ENCODE peak calls at places on chromosome 21, in eight cellular contexts. H is IMR-90, C is neural progenitor cell, M is osteocyte, J is GM13977, O is GM06990, Y is GM23338, W is endothelial cell. S is an unnamed sample.

GRCh38 chr21:36504067-36505058 is 24.4 kb upstream of the CLDN14 start:
- DNase-seq in H (peak; percentile 68), C (peak; percentile 55), M (no peak), J (peak; percentile 42), O (no peak), Y (peak; percentile 65), W (peak; percentile 57), S (peak; percentile 62)

GRCh38 chr21:41466024-41466820 is 40.2 kb downstream of the MX1 start:
- DNase-seq in H (no peak), C (no peak), M (no peak), J (no peak), O (no peak), Y (no peak), W (no peak), S (no peak)

GRCh38 chr21:15061284-15061683 is 3.5 kb downstream of the NRIP1 start:
- DNase-seq in H (no peak), C (no peak), M (no peak), J (no peak), O (no peak), Y (no peak), W (no peak), S (no peak)

GRCh38 chr21:20570824-20571232 is 427.4 kb upstream of the NCAM2 start:
- DNase-seq in H (no peak), C (peak; percentile 78), M (no peak), J (no peak), O (no peak), Y (peak; percentile 90), W (peak; percentile 5), S (no peak)

GRCh38 chr21:33096426-33096825 is 26.5 kb downstream of the OLIG1 start:
- DNase-seq in H (no peak), C (no peak), M (no peak), J (no peak), O (no peak), Y (no peak), W (no peak), S (no peak)

GRCh38 chr21:27168084-27168483 is 201.2 kb upstream of the ADAMTS5 start:
- DNase-seq in H (peak; percentile 51), C (no peak), M (no peak), J (no peak), O (no peak), Y (no peak), W (no peak), S (no peak)

GRCh38 chr21:36381841-36382589 is 3.2 kb upstream of the CHAF1B start:
- DNase-seq in H (peak; percentile 9), C (no peak), M (no peak), J (no peak), O (no peak), Y (no peak), W (no peak), S (no peak)

GRCh38 chr21:37484535-37485474 is 118.2 kb downstream of the DYRK1A start:
- DNase-seq in H (peak; percentile 20), C (no peak), M (no peak), J (no peak), O (no peak), Y (no peak), W (no peak), S (no peak)

GRCh38 chr21:32770514-32771133 is 931 bp downstream of the PAXBP1 start:
- DNase-seq in H (peak; percentile 8), C (no peak), M (no peak), J (no peak), O (peak; percentile 3), Y (no peak), W (no peak), S (no peak)

GRCh38 chr21:29258626-29259335 is 39.9 kb upstream of the BACH1 start:
- DNase-seq in H (peak; percentile 89), C (no peak), M (no peak), J (no peak), O (no peak), Y (no peak), W (no peak), S (no peak)

GRCh38 chr21:37208056-37208705 is 59.0 kb downstream of the VPS26C start:
- DNase-seq in H (no peak), C (no peak), M (peak; percentile 79), J (peak; percentile 77), O (peak; percentile 85), Y (no peak), W (no peak), S (peak; percentile 81)

GRCh38 chr21:27771938-27772505 is 805.1 kb upstream of the ADAMTS5 start:
- DNase-seq in H (no peak), C (no peak), M (no peak), J (no peak), O (no peak), Y (no peak), W (no peak), S (no peak)

GRCh38 chr21:16302851-16303282 is 573.1 kb downstream of the USP25 start:
- DNase-seq in H (peak; percentile 12), C (no peak), M (no peak), J (no peak), O (no peak), Y (no peak), W (no peak), S (no peak)

GRCh38 chr21:36347278-36347961 is 27.4 kb downstream of the MORC3 start:
- DNase-seq in H (peak; percentile 55), C (no peak), M (no peak), J (no peak), O (no peak), Y (no peak), W (no peak), S (no peak)

GRCh38 chr21:16563795-16564194 is 834.0 kb downstream of the USP25 start:
- DNase-seq in H (no peak), C (peak; percentile 72), M (no peak), J (no peak), O (no peak), Y (peak; percentile 84), W (no peak), S (no peak)

GRCh38 chr21:37005548-37006242 is 807 bp upstream of the RIPPLY3 start:
- DNase-seq in H (no peak), C (peak; percentile 58), M (no peak), J (no peak), O (no peak), Y (peak; percentile 77), W (no peak), S (no peak)

GRCh38 chr21:35738342-35738961 is 321.9 kb downstream of the SETD4 start:
- DNase-seq in H (peak; percentile 4), C (no peak), M (no peak), J (no peak), O (no peak), Y (no peak), W (no peak), S (no peak)

GRCh38 chr21:36663033-36663855 is 35.7 kb upstream of the SIM2 start:
- DNase-seq in H (peak; percentile 33), C (no peak), M (no peak), J (no peak), O (no peak), Y (no peak), W (no peak), S (no peak)

GRCh38 chr21:31397939-31398338 is 53.9 kb upstream of the TIAM1 start:
- DNase-seq in H (no peak), C (peak; percentile 27), M (no peak), J (no peak), O (no peak), Y (no peak), W (peak; percentile 41), S (no peak)

DNA sequence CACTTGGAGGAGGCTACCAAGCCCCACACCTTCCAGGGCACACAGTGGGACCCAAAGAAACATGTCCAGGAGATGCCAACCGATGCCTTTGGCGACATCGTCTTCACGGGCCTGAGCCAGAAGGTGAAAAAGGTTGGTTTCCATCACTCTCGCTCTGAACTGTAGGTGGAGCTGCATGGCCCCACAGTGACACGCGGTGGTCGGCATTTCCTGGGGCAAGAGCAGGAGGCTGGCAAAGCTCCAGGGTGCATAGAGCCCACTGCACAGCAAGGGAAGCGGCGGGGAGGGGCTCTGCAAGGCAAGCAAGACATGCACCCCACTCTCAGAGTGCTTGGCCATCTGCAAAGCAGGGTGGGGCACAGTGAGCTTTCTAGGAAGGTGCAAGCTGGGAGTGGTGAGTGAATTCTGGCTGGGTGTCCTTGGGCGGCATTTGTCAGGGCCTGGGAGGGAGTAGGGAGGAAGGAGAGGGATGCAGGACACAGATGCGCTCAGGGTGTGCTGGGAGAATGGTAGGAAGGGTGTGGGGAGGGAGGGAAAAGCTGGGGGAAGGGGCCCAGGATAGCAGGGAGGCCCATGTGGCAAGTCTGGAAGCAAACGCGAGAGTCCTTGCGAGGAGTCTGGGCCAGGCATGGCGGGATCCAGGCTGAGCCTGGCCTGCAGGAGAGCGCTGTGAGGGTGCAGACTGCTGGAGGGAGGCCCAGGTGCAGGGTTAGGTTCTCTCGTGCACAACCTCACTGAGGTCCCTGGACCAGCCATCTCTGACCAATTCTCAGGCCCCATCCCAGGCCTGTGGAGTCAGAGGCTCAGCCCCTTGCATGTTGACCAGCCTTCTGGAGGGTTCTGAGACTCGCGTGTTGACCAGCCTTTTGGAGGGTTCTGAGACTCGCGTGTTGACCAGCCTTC is 11.0 kb downstream of the TRPM2 start:
- DNase-seq in H (no peak), C (no peak), M (no peak), J (no peak), O (no peak), Y (peak; percentile 40), W (no peak), S (no peak)
- TF ChIP-seq CTCF in H (no peak), C (peak; percentile 23), M (no peak), J (no peak), O (no peak), Y (peak; percentile 68), W (no peak), S (no peak)

DNA sequence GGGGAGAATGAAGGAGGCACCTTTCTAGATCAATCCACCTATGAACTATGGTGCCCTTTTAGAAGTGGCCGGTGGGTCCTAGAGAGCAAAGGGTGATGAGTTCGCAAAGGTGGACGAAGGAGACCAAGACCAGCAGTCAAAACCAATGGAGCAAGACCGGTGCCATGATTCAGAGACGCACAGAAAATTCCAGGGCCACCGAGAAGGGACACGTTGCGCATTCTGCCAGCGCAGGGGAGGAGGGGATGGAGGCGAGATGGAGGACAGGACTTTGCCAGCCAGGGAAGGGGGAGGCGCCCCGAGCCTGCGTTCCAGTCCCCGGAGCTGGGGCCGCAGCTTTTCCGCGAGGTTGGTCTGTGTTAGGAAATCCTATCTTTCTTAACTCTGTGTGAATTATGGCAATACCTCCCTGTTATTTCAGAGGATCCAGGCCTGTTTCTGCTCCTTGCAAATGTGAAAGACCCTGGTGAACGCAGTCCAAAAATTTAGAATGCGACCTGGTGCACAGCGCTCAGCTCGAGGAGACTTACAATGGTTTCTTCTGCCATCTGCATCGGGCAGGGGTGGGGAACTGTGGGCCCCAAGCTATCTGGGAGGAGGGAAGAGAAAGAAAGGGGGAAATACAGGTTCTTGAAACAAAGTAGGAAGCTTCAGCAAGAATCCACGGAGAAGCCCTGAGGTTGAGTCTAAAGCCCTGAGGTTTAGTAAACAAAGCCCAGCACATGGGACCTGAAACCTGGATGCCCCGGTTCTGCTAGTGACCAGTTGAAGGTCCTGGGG is 129.4 kb downstream of the MRPS6 start:
- DNase-seq in H (no peak), C (peak; percentile 73), M (no peak), J (peak; percentile 36), O (no peak), Y (peak; percentile 75), W (peak; percentile 34), S (no peak)
- TF ChIP-seq CTCF in H (no peak), C (no peak), M (no peak), J (no peak), O (no peak), Y (no peak), W (no peak), S (no peak)

GRCh38 chr21:44817506-44817880 is 369 bp downstream of the SUMO3 start:
- DNase-seq in H (peak; percentile 88), C (peak; percentile 94), M (peak; percentile 94), J (peak; percentile 100), O (peak; percentile 90), Y (peak; percentile 91), W (peak; percentile 89), S (peak; percentile 94)
- TF ChIP-seq CTCF in H (no peak), C (no peak), M (no peak), J (no peak), O (no peak), Y (no peak), W (no peak), S (no peak)

GRCh38 chr21:45556302-45556644 is 14.0 kb upstream of the SLC19A1 start:
- DNase-seq in H (no peak), C (no peak), M (no peak), J (no peak), O (no peak), Y (no peak), W (no peak), S (no peak)
- TF ChIP-seq CTCF in H (no peak), C (no peak), M (no peak), J (no peak), O (no peak), Y (no peak), W (peak; percentile 6), S (no peak)

S was measured in B cell.